ENCODE peak calls at places on chromosomes 13 and 19, in five cellular contexts. C is dorsolateral prefrontal cortex, O is left ventricle myocardium inferior, Z is foreskin fibroblast, H is mucosa of descending colon. X is an unnamed sample.

GRCh38 chr13:64688893-64689677 is 2541.1 kb downstream of the PCDH9 start:
- DNase-seq in C (no peak), O (no peak), Z (peak), H (no peak), X (no peak)

GRCh38 chr19:35305181-35305580 is 13.2 kb downstream of the MAG start:
- DNase-seq in C (no peak), O (no peak), Z (no peak), H (no peak), X (no peak)

GRCh38 chr13:108352599-108352998 is 83.1 kb downstream of the TNFSF13B start:
- DNase-seq in C (no peak), O (no peak), Z (no peak), H (no peak), X (no peak)

GRCh38 chr13:67023088-67023893 is 206.8 kb downstream of the PCDH9 start:
- DNase-seq in C (no peak), O (no peak), Z (peak), H (no peak), X (peak)

GRCh38 chr19:4622695-4623421 is 16.5 kb upstream of the TNFAIP8L1 start:
- DNase-seq in C (no peak), O (no peak), Z (no peak), H (no peak), X (no peak)

GRCh38 chr19:53511933-53512374 is 26.0 kb upstream of the ZNF331 start:
- DNase-seq in C (no peak), O (peak), Z (peak), H (peak), X (peak)

GRCh38 chr19:18733196-18733647 is 49.7 kb downstream of the CRTC1 start:
- DNase-seq in C (no peak), O (peak), Z (peak), H (no peak), X (peak)

GRCh38 chr19:4597975-4598671 is 38.6 kb upstream of the SEMA6B start:
- DNase-seq in C (no peak), O (no peak), Z (peak), H (peak), X (peak)

GRCh38 chr13:23695711-23696512 is 125.7 kb downstream of the TNFRSF19 start:
- DNase-seq in C (no peak), O (peak), Z (no peak), H (peak), X (no peak)

GRCh38 chr13:20945952-20946383 is 43.4 kb upstream of the XPO4 start:
- DNase-seq in C (no peak), O (peak), Z (no peak), H (no peak), X (peak)

GRCh38 chr19:46426506-46427162 is 2.1 kb downstream of the PNMA8C start:
- DNase-seq in C (peak), O (peak), Z (peak), H (no peak), X (peak)

GRCh38 chr13:97117388-97117910 is 104.7 kb upstream of the MBNL2 start:
- DNase-seq in C (no peak), O (no peak), Z (no peak), H (no peak), X (no peak)

GRCh38 chr19:33000510-33000909 is 28.5 kb downstream of the FAAP24 start:
- DNase-seq in C (no peak), O (no peak), Z (no peak), H (no peak), X (no peak)

GRCh38 chr19:15790096-15790495 is 2.6 kb downstream of the OR10H5 start:
- DNase-seq in C (no peak), O (no peak), Z (no peak), H (no peak), X (no peak)

GRCh38 chr13:20349564-20350379 is 117.7 kb upstream of the GJB6 start:
- DNase-seq in C (no peak), O (no peak), Z (no peak), H (no peak), X (no peak)

GRCh38 chr19:6126335-6126974 is 9.0 kb upstream of the ACSBG2 start:
- DNase-seq in C (no peak), O (no peak), Z (peak), H (no peak), X (peak)

GRCh38 chr13:40152145-40152544 is 496.7 kb downstream of the COG6 start:
- DNase-seq in C (no peak), O (no peak), Z (peak), H (no peak), X (peak)

GRCh38 chr19:4557971-4558941 is 1.2 kb downstream of the SEMA6B start:
- DNase-seq in C (no peak), O (no peak), Z (no peak), H (no peak), X (no peak)

GRCh38 chr13:110001622-110002275 is 215.4 kb upstream of the IRS2 start:
- DNase-seq in C (no peak), O (no peak), Z (no peak), H (no peak), X (peak)

GRCh38 chr19:18433735-18434398 is 4.1 kb downstream of the ISYNA1 start:
- DNase-seq in C (no peak), O (no peak), Z (no peak), H (peak), X (no peak)

GRCh38 chr13:20035130-20035529 is 76.6 kb downstream of the ZMYM2 start:
- DNase-seq in C (no peak), O (no peak), Z (no peak), H (no peak), X (peak)

GRCh38 chr19:46704379-46705076 is 12.4 kb downstream of the PRKD2 start:
- DNase-seq in C (no peak), O (peak), Z (no peak), H (peak), X (peak)

GRCh38 chr13:32035701-32036100 is 4.1 kb downstream of the FRY start:
- DNase-seq in C (no peak), O (no peak), Z (no peak), H (no peak), X (no peak)

GRCh38 chr13:113904411-113904810 is 40.5 kb upstream of the GAS6 start:
- DNase-seq in C (peak), O (peak), Z (peak), H (peak), X (peak)

GRCh38 chr13:110912651-110913051 is 2.2 kb downstream of the ANKRD10 start:
- DNase-seq in C (no peak), O (no peak), Z (peak), H (no peak), X (peak)

GRCh38 chr19:50202399-50202798 is 1.0 kb upstream of the MYH14 start:
- DNase-seq in C (no peak), O (no peak), Z (no peak), H (no peak), X (no peak)
- H3K4me3 ChIP-seq in C (no peak), O (no peak), Z (no peak), H (no peak), X (no peak)

DNA sequence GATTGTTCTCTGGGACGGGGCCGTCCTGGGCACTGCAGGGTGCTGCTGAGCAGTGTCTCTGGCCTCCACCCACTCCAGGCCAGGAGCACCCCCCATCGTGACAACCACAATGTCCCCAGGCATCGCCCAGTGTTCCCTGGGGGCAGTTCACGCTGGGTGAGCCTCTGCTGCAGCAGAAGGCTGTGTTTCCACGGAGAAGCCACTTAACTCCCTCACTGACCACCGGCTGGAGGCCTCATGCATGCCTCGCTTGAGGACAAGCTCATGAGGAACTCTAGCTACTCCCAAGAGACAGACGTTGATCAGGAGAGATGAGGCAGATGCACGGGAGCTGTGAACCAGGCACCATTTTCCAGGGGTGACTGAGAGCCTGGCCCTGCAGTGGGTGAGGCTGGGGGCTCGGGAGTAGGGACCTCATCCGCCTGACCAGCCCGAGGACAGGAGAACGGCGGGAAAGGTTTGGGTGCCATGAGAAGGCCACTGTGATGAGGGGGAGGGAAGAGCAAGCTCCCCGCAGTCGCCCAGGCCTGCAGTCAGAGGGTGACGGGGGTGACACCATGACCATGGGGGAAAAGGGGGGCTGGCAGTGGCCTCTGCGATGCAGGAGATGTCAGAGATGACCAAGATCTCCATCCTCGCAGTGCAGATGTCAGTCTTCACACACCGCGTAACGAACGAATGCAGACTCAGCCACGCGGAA is 5.1 kb downstream of the SLC39A3 start:
- DNase-seq in C (no peak), O (no peak), Z (no peak), H (no peak), X (no peak)
- H3K4me3 ChIP-seq in C (no peak), O (no peak), Z (no peak), H (no peak), X (no peak)

DNA sequence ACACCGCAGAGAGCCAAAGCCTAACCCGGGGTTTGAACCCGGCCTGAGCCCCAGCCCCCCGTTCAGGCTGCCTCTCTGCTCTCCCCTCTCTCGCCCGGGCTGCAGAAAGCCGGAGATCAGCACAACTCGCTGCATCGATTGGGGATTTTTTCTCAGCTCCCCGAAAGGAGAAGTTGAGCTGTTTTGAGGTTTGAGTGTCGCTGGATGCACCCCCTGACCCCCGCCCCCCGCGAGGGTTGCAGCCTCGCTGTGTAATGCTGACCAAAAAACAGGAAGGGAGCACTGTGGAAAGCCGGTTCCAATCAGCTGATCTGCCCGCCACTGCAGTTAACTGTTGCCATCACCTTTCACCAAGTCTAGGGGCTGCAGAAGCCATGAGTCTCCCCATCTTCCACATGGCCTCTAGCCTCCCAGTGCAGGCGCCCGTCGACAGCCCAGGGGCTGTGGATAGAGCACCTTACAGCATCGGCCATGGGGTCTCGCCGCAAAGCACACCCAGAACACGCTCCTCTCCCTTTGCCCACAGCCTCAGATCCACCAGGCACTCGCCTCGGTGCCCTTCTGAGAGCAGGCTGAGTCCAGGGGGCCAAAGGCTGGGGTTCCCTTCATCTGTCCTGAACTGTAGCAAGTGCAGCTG is 34.5 kb downstream of the MYO9B start:
- DNase-seq in C (no peak), O (peak), Z (no peak), H (peak), X (no peak)
- H3K4me3 ChIP-seq in C (no peak), O (no peak), Z (no peak), H (no peak), X (no peak)

GRCh38 chr13:112063309-112063626 is 3.7 kb upstream of the SOX1 start:
- DNase-seq in C (no peak), O (no peak), Z (no peak), H (no peak), X (no peak)
- H3K4me3 ChIP-seq in C (peak), O (peak), Z (no peak), H (no peak), X (no peak)

X was measured in fibroblast of villous mesenchyme.